ENCODE peak calls at places on chromosomes 13 and 19, in eight cellular contexts. B is tibial artery; U is left ventricle myocardium inferior; O is effector memory CD4-positive, alpha-beta T cell; E is IMR-90; V is psoas muscle; D is MM.1S; H is small intestine. F is an unnamed sample.

GRCh38 chr19:18469245-18470107 is 31.5 kb upstream of the ISYNA1 start:
- DNase-seq in U (peak), D (no peak), B (no peak), O (peak), H (peak), V (peak), E (peak), F (peak)

GRCh38 chr13:70812481-70812880 is 704.2 kb upstream of the KLHL1 start:
- DNase-seq in V (no peak), H (no peak), U (no peak), B (no peak), O (no peak), E (peak), D (no peak), F (no peak)

GRCh38 chr19:13057147-13057572 is 45.5 kb downstream of the LYL1 start:
- DNase-seq in B (no peak), E (no peak), U (no peak), H (no peak), V (no peak), O (no peak), D (no peak), F (no peak)

GRCh38 chr13:43261018-43261417 is 237.6 kb downstream of the DNAJC15 start:
- DNase-seq in D (no peak), E (peak), B (no peak), U (no peak), V (no peak), O (no peak), H (no peak), F (no peak)

GRCh38 chr19:3466630-3467029 is 13.7 kb downstream of the SMIM24 start:
- DNase-seq in O (no peak), B (peak), V (no peak), D (no peak), H (no peak), U (no peak), E (no peak), F (no peak)

GRCh38 chr13:113373811-113374485 is 10.0 kb upstream of the GRTP1 start:
- DNase-seq in H (no peak), B (no peak), V (no peak), U (no peak), D (no peak), O (no peak), E (no peak), F (no peak)

GRCh38 chr19:33687761-33688656 is 66.3 kb downstream of the CHST8 start:
- DNase-seq in U (no peak), H (no peak), D (no peak), V (no peak), B (peak), E (no peak), O (no peak), F (no peak)

GRCh38 chr13:51958217-51958547 is 53.1 kb downstream of the ATP7B start:
- DNase-seq in U (no peak), V (no peak), O (no peak), D (no peak), B (no peak), H (peak), E (no peak), F (no peak)

GRCh38 chr13:43058318-43058674 is 34.9 kb downstream of the DNAJC15 start:
- DNase-seq in U (no peak), E (peak), D (no peak), H (peak), V (no peak), B (no peak), O (no peak), F (no peak)

GRCh38 chr19:1042689-1043511 is 3.0 kb downstream of the ABCA7 start:
- DNase-seq in V (peak), O (no peak), H (no peak), E (no peak), B (no peak), D (no peak), U (no peak), F (no peak)

GRCh38 chr13:59364508-59365187 is 799.1 kb downstream of the DIAPH3 start:
- DNase-seq in E (no peak), D (no peak), O (no peak), U (no peak), B (no peak), H (no peak), V (no peak), F (no peak)

GRCh38 chr13:96191367-96191766 is 101.5 kb downstream of the HS6ST3 start:
- DNase-seq in V (no peak), O (no peak), E (no peak), B (no peak), H (no peak), U (no peak), D (no peak), F (no peak)

GRCh38 chr19:43503501-43504425 is 783 bp downstream of the PHLDB3 start:
- DNase-seq in O (peak), E (peak), B (peak), H (peak), U (peak), D (peak), V (peak), F (peak)
- H3K27ac ChIP-seq in O (peak), E (peak), B (peak), H (peak), U (peak), D (peak), V (peak), F (peak)

GRCh38 chr19:28494466-28494865 is 718.5 kb downstream of the UQCRFS1 start:
- DNase-seq in H (no peak), V (no peak), U (no peak), O (no peak), D (no peak), B (no peak), E (no peak), F (no peak)

GRCh38 chr19:28493881-28494280 is 719.1 kb downstream of the UQCRFS1 start:
- DNase-seq in E (no peak), H (no peak), B (no peak), U (no peak), D (no peak), O (no peak), V (no peak), F (no peak)

GRCh38 chr19:28497137-28497536 is 715.8 kb downstream of the UQCRFS1 start:
- DNase-seq in E (no peak), U (no peak), B (no peak), H (no peak), V (no peak), O (no peak), D (no peak), F (no peak)

GRCh38 chr19:28492616-28493015 is 720.3 kb downstream of the UQCRFS1 start:
- DNase-seq in U (no peak), E (no peak), V (no peak), B (no peak), D (no peak), H (peak), O (no peak), F (no peak)

GRCh38 chr19:28495046-28495445 is 717.9 kb downstream of the UQCRFS1 start:
- DNase-seq in D (no peak), E (no peak), V (no peak), U (no peak), B (no peak), H (no peak), O (no peak), F (no peak)
- H3K27ac ChIP-seq in D (no peak), E (no peak), V (no peak), U (no peak), B (no peak), H (no peak), O (no peak), F (no peak)

DNA sequence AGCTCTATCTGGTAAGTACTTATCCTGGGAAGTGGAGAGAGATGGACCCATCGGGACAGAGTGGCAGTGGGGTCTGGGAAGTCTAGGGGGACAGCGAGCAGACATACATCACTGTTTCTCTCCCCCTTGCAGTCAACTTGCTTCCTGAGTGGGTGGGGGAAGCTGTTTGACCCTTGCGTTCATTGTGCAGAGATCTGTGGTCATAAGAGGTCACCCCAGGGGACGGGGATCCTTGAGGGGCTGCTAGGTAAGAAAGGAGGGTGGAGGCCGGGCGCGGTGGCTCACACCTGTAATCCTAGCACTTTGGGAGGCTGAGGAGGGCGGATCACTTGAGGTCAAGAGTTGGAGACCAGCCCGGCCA is 474 bp downstream of the ARHGEF18 start:
- DNase-seq in B (no peak), V (no peak), H (no peak), D (no peak), O (no peak), E (no peak), U (no peak), F (no peak)
- H3K27ac ChIP-seq in B (no peak), V (no peak), H (no peak), D (no peak), O (peak), E (no peak), U (no peak), F (peak)

DNA sequence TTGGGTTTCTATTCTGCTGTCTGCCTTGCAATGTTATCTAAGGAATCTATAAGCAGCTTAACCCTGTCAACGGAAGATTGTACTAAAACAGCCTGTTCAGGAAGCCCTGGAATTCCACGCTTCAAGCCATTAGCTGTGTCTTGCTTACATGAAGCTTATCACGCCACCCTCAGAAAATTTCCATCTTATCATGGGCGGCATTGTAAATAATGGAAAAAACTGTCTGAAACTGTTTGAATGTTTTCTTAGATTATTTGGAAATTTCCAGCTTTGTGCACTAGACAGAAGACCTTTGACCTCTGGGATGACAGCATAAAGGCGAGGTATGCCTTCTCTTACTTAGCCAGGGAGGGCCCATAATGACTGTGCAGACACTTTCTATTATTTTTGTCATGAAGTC is 319.7 kb downstream of the KCNRG start:
- DNase-seq in V (no peak), B (no peak), O (no peak), E (peak), U (no peak), D (no peak), H (no peak), F (no peak)
- H3K27ac ChIP-seq in V (no peak), B (no peak), O (no peak), E (no peak), U (no peak), D (no peak), H (no peak), F (no peak)

DNA sequence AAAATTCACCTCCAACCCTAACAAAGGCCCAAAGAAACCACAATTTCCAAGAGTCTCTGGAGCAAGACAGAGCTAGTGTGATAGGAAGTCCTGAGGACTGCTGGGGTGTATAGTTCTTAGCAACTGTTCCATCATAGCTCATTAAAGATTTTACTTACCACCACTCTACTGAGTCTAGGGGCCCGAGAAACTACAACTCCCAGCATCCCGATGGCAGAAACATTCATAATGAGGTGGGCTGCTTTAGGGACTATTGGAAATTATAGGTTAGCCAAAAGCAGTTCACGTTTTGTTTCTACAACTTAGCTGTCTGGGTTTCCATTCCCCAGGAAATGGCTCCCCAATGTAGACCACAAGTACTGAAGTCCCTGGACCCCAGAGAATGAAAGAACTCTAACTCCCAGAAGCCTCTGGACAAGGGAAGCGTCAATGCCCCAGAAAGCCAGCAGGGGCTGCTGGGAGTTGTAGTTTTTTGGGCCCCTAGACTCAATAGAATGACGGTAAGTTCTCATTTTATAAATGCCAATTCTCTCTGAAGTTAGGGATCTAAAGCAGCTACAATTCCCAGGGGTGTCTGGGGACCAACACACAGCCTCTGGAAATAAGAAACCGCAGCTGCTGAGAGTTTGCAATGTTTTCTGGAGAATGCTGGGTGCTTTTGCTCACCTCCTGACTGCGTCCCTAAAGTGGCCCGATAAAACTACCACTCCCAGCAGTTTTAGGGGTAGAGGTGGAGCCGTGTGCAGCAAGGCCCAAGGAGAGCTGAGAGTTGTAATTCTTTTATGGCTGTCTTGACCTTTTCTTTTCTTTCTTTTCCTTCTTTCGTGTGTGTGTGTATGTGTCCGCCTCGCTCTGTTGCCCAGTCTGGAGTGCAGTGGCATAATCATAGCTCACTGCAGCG is 11.1 kb downstream of the FTL start:
- DNase-seq in D (no peak), U (no peak), H (no peak), O (no peak), V (no peak), E (no peak), B (no peak), F (no peak)
- H3K27ac ChIP-seq in D (no peak), U (peak), H (no peak), O (no peak), V (peak), E (no peak), B (no peak), F (no peak)

GRCh38 chr19:7327802-7328201 is 20.9 kb upstream of the ARHGEF18 start:
- DNase-seq in B (no peak), U (no peak), E (no peak), V (no peak), H (no peak), O (no peak), D (no peak), F (no peak)
- H3K27ac ChIP-seq in B (no peak), U (no peak), E (no peak), V (no peak), H (no peak), O (no peak), D (no peak), F (no peak)

GRCh38 chr19:14378890-14379289 is 2.4 kb upstream of the ADGRE5 start:
- DNase-seq in O (no peak), U (no peak), V (no peak), E (no peak), D (no peak), B (no peak), H (no peak), F (no peak)

GRCh38 chr19:14383556-14383897 is 2.3 kb downstream of the ADGRE5 start:
- DNase-seq in D (no peak), V (no peak), U (peak), O (no peak), B (no peak), H (no peak), E (peak), F (no peak)

GRCh38 chr19:14383898-14384669 is 2.8 kb downstream of the ADGRE5 start:
- DNase-seq in D (no peak), O (peak), H (peak), B (peak), E (peak), U (no peak), V (no peak), F (peak)

GRCh38 chr19:14385492-14385891 is 4.2 kb downstream of the ADGRE5 start:
- DNase-seq in V (no peak), H (no peak), D (no peak), U (no peak), B (no peak), E (no peak), O (no peak), F (no peak)

GRCh38 chr19:14381689-14382474 is 638 bp downstream of the ADGRE5 start:
- DNase-seq in V (peak), O (peak), B (peak), D (no peak), U (peak), E (peak), H (peak), F (peak)
- H3K27ac ChIP-seq in V (peak), O (peak), B (peak), D (no peak), U (peak), E (peak), H (peak), F (peak)

DNA sequence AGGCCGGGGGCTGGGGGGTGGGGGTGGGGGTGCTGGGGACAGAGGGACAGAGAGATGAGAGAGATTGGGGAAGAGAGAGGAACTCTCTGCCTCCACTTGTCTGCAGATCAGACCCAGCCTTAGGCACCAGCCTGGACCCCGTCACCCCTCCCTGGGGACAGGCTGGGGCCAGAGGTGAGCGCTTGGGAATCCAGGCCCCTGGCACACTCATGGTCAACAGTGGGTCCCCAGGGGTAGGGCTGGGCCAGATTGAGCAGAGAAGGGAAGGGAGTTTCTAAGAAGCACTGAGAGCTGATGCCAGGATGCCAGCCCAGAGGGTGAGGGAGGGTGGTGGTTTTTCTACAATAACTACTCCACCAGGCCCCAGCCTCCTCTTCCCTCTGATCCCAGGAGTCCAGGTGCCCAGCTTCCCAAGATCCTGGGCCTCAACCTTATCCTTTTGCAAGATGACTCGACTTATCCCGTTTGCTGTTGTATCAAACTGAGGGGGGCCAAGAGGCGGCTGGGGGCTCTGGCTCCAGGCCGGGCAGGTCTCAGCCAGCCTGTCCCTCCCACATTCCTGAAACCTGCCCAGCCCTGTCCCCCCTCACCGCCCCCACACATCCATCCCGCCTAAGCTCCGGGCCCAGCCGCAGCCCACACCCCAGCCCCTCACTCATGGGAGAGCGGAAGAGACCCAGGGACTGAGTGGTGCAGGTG is 1.1 kb downstream of the BCAM start:
- DNase-seq in U (no peak), D (no peak), E (no peak), V (no peak), B (peak), H (no peak), O (no peak), F (no peak)
- H3K27ac ChIP-seq in U (peak), D (no peak), E (no peak), V (no peak), B (peak), H (no peak), O (no peak), F (no peak)

GRCh38 chr13:30133976-30134375 is 173.4 kb downstream of the KATNAL1 start:
- DNase-seq in V (no peak), B (no peak), O (no peak), H (no peak), E (no peak), U (no peak), D (no peak), F (no peak)
- H3K27ac ChIP-seq in V (no peak), B (no peak), O (no peak), H (no peak), E (no peak), U (no peak), D (no peak), F (no peak)

GRCh38 chr13:21673592-21674270 is 2.9 kb downstream of the FGF9 start:
- DNase-seq in E (peak), B (no peak), V (peak), H (peak), D (peak), U (peak), O (no peak), F (peak)

GRCh38 chr13:21670006-21670882 is 629 bp upstream of the FGF9 start:
- DNase-seq in V (peak), U (peak), E (peak), D (peak), O (peak), B (peak), H (peak), F (peak)

GRCh38 chr13:21672811-21673591 is 2.1 kb downstream of the FGF9 start:
- DNase-seq in B (no peak), U (no peak), V (no peak), E (no peak), O (no peak), D (no peak), H (peak), F (peak)

GRCh38 chr13:21670883-21671792 is at the start of gene FGF9:
- DNase-seq in O (peak), H (peak), U (peak), V (peak), B (peak), D (peak), E (peak), F (peak)

DNA sequence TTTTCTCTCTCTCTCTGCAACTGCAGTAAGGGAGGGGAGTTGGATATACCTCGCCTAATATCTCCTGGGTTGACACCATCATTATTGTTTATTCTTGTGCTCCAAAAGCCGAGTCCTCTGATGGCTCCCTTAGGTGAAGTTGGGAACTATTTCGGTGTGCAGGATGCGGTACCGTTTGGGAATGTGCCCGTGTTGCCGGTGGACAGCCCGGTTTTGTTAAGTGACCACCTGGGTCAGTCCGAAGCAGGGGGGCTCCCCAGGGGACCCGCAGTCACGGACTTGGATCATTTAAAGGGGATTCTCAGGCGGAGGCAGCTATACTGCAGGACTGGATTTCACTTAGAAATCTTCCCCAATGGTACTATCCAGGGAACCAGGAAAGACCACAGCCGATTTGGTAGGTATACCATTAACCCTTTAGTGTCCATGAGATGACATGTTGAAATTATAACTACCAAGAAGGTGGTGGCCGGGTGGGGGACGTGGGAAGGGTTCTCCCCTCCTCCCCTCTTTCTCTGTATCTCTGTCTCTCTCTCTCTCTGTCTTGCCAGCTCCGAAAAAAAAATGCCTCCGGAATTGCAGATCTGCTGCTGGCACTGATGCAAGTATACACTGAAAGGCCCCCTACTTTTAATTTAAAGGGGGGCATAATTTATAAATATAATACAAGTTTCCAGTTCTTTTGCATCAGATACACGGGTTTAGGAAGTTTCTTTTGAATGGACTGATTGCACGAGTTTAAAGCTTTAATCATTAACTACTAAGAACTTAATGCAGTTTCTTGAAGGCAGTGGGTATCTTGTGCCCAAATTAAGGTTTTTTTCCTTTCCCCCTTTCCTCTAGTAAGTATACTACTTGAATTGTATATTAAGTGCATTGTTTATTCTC is 1.2 kb downstream of the FGF9 start:
- DNase-seq in O (no peak), V (no peak), E (no peak), H (peak), U (no peak), B (no peak), D (peak), F (no peak)
- H3K27ac ChIP-seq in O (no peak), V (no peak), E (no peak), H (no peak), U (peak), B (no peak), D (peak), F (no peak)